ENCODE peak calls at places on chromosomes 6 and 20, in eight cellular contexts. One of them, this sample, is unnamed.

GRCh38 chr6:159985296-159985940 is 16.5 kb downstream of the IGF2R start:
- DNase-seq in fibroblast of lung: peak
- DNase-seq in cardiac muscle cell: peak
- DNase-seq in heart left ventricle: no peak
- DNase-seq in OCI-LY7: no peak
- DNase-seq in body of pancreas: no peak
- DNase-seq in choroid plexus epithelial cell: no peak
- DNase-seq in brain microvascular endothelial cell: no peak
- DNase-seq in this sample: no peak

GRCh38 chr20:16222859-16223411 is 350.3 kb downstream of the KIF16B start:
- DNase-seq in fibroblast of lung: no peak
- DNase-seq in cardiac muscle cell: no peak
- DNase-seq in heart left ventricle: no peak
- DNase-seq in OCI-LY7: no peak
- DNase-seq in body of pancreas: no peak
- DNase-seq in choroid plexus epithelial cell: no peak
- DNase-seq in brain microvascular endothelial cell: peak
- DNase-seq in this sample: no peak

GRCh38 chr6:25452027-25452426 is 172.9 kb downstream of the CARMIL1 start:
- DNase-seq in fibroblast of lung: no peak
- DNase-seq in cardiac muscle cell: no peak
- DNase-seq in heart left ventricle: no peak
- DNase-seq in OCI-LY7: no peak
- DNase-seq in body of pancreas: no peak
- DNase-seq in choroid plexus epithelial cell: no peak
- DNase-seq in brain microvascular endothelial cell: no peak
- DNase-seq in this sample: no peak

GRCh38 chr6:20599302-20600051 is 65.2 kb downstream of the CDKAL1 start:
- DNase-seq in fibroblast of lung: no peak
- DNase-seq in cardiac muscle cell: no peak
- DNase-seq in heart left ventricle: no peak
- DNase-seq in OCI-LY7: no peak
- DNase-seq in body of pancreas: no peak
- DNase-seq in choroid plexus epithelial cell: no peak
- DNase-seq in brain microvascular endothelial cell: no peak
- DNase-seq in this sample: no peak

GRCh38 chr20:35467339-35468224 is 12.2 kb downstream of the CEP250 start:
- DNase-seq in fibroblast of lung: peak
- DNase-seq in cardiac muscle cell: peak
- DNase-seq in heart left ventricle: no peak
- DNase-seq in OCI-LY7: no peak
- DNase-seq in body of pancreas: no peak
- DNase-seq in choroid plexus epithelial cell: peak
- DNase-seq in brain microvascular endothelial cell: peak
- DNase-seq in this sample: peak

GRCh38 chr20:33830371-33830770 is 19.2 kb downstream of the CHMP4B start:
- DNase-seq in fibroblast of lung: no peak
- DNase-seq in cardiac muscle cell: peak
- DNase-seq in heart left ventricle: no peak
- DNase-seq in OCI-LY7: no peak
- DNase-seq in body of pancreas: no peak
- DNase-seq in choroid plexus epithelial cell: peak
- DNase-seq in brain microvascular endothelial cell: no peak
- DNase-seq in this sample: no peak

GRCh38 chr20:45268531-45268930 is 14.2 kb upstream of the SLPI start:
- DNase-seq in fibroblast of lung: no peak
- DNase-seq in cardiac muscle cell: peak
- DNase-seq in heart left ventricle: no peak
- DNase-seq in OCI-LY7: no peak
- DNase-seq in body of pancreas: no peak
- DNase-seq in choroid plexus epithelial cell: no peak
- DNase-seq in brain microvascular endothelial cell: no peak
- DNase-seq in this sample: no peak

GRCh38 chr6:148513145-148514071 is 170.8 kb downstream of the SASH1 start:
- DNase-seq in fibroblast of lung: no peak
- DNase-seq in cardiac muscle cell: peak
- DNase-seq in heart left ventricle: peak
- DNase-seq in OCI-LY7: no peak
- DNase-seq in body of pancreas: no peak
- DNase-seq in choroid plexus epithelial cell: peak
- DNase-seq in brain microvascular endothelial cell: no peak
- DNase-seq in this sample: no peak

GRCh38 chr6:137728386-137729349 is 138.4 kb upstream of the TNFAIP3 start:
- DNase-seq in fibroblast of lung: peak
- DNase-seq in cardiac muscle cell: peak
- DNase-seq in heart left ventricle: peak
- DNase-seq in OCI-LY7: no peak
- DNase-seq in body of pancreas: no peak
- DNase-seq in choroid plexus epithelial cell: peak
- DNase-seq in brain microvascular endothelial cell: peak
- DNase-seq in this sample: peak

GRCh38 chr6:16464045-16464444 is 225.7 kb downstream of the GMPR start:
- DNase-seq in fibroblast of lung: no peak
- DNase-seq in cardiac muscle cell: no peak
- DNase-seq in heart left ventricle: no peak
- DNase-seq in OCI-LY7: no peak
- DNase-seq in body of pancreas: no peak
- DNase-seq in choroid plexus epithelial cell: no peak
- DNase-seq in brain microvascular endothelial cell: no peak
- DNase-seq in this sample: no peak

GRCh38 chr6:122620902-122621301 is 10.7 kb downstream of the PKIB start:
- DNase-seq in fibroblast of lung: peak
- DNase-seq in cardiac muscle cell: no peak
- DNase-seq in heart left ventricle: no peak
- DNase-seq in OCI-LY7: no peak
- DNase-seq in body of pancreas: no peak
- DNase-seq in choroid plexus epithelial cell: peak
- DNase-seq in brain microvascular endothelial cell: no peak
- DNase-seq in this sample: peak

GRCh38 chr6:37512400-37512958 is 12.8 kb upstream of the CCDC167 start:
- DNase-seq in fibroblast of lung: no peak
- DNase-seq in cardiac muscle cell: no peak
- DNase-seq in heart left ventricle: no peak
- DNase-seq in OCI-LY7: no peak
- DNase-seq in body of pancreas: no peak
- DNase-seq in choroid plexus epithelial cell: no peak
- DNase-seq in brain microvascular endothelial cell: no peak
- DNase-seq in this sample: no peak

DNA sequence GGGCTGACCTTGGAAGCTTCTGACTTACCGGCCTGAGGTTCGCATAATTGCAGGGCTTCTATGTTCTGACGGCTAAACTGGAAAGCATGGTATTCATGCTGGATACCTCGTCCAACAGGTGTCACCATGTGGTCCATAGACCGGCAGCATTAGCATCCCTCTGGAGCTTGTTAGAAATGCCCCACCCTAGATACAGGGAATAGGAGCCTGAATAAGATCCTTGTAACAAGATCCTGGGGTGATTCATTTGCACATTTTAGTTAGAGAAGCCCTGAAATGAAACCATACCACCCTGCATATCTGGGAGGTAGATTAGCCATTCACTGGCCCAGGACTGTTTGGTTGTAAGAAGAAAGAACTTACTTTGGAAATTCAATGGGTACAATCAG is 77.7 kb downstream of the TMEM170B start:
- DNase-seq in fibroblast of lung: peak
- DNase-seq in cardiac muscle cell: no peak
- DNase-seq in heart left ventricle: no peak
- DNase-seq in OCI-LY7: no peak
- DNase-seq in body of pancreas: no peak
- DNase-seq in choroid plexus epithelial cell: peak
- DNase-seq in brain microvascular endothelial cell: peak
- DNase-seq in this sample: peak
- H3K4me3 ChIP-seq in fibroblast of lung: no peak
- H3K4me3 ChIP-seq in cardiac muscle cell: no peak
- H3K4me3 ChIP-seq in heart left ventricle: no peak
- H3K4me3 ChIP-seq in OCI-LY7: no peak
- H3K4me3 ChIP-seq in body of pancreas: no peak
- H3K4me3 ChIP-seq in choroid plexus epithelial cell: no peak
- H3K4me3 ChIP-seq in brain microvascular endothelial cell: no peak
- H3K4me3 ChIP-seq in this sample: no peak

GRCh38 chr6:45009547-45009946 is 318.6 kb upstream of the RUNX2 start:
- DNase-seq in fibroblast of lung: no peak
- DNase-seq in cardiac muscle cell: no peak
- DNase-seq in heart left ventricle: no peak
- DNase-seq in OCI-LY7: no peak
- DNase-seq in body of pancreas: no peak
- DNase-seq in choroid plexus epithelial cell: no peak
- DNase-seq in brain microvascular endothelial cell: no peak
- DNase-seq in this sample: no peak
- TF ChIP-seq CTCF in fibroblast of lung: no peak
- TF ChIP-seq CTCF in cardiac muscle cell: no peak
- TF ChIP-seq CTCF in heart left ventricle: no peak
- TF ChIP-seq CTCF in OCI-LY7: no peak
- TF ChIP-seq CTCF in body of pancreas: no peak
- TF ChIP-seq CTCF in choroid plexus epithelial cell: no peak
- TF ChIP-seq CTCF in brain microvascular endothelial cell: no peak
- TF ChIP-seq CTCF in this sample: no peak

DNA sequence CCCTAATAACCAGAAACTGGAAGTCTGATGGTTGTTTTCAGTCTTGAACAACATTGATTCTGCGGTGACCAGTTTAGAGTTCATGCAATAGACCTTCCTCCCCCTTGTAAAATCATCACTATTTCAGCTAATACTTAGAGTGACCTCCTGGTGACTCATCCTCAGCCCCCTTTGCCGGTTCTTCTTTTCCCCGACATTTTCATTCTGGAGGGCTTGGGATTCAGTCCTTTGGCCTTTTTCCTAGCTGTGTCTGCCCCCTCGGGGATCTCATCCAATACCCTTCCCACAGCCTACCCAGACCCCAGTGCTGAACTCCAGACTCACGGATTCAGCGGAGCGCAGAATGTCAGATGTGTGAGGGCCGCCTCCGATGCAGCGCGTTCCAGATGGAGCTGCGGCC is 7.5 kb upstream of the BHLHE23 start:
- DNase-seq in fibroblast of lung: no peak
- DNase-seq in cardiac muscle cell: no peak
- DNase-seq in heart left ventricle: no peak
- DNase-seq in OCI-LY7: no peak
- DNase-seq in body of pancreas: no peak
- DNase-seq in choroid plexus epithelial cell: no peak
- DNase-seq in brain microvascular endothelial cell: no peak
- DNase-seq in this sample: no peak
- H3K4me3 ChIP-seq in fibroblast of lung: no peak
- H3K4me3 ChIP-seq in cardiac muscle cell: no peak
- H3K4me3 ChIP-seq in heart left ventricle: no peak
- H3K4me3 ChIP-seq in OCI-LY7: no peak
- H3K4me3 ChIP-seq in body of pancreas: no peak
- H3K4me3 ChIP-seq in choroid plexus epithelial cell: no peak
- H3K4me3 ChIP-seq in brain microvascular endothelial cell: no peak
- H3K4me3 ChIP-seq in this sample: no peak

GRCh38 chr6:3068329-3069223 is at the start of gene RIPK1:
- DNase-seq in fibroblast of lung: peak
- DNase-seq in cardiac muscle cell: peak
- DNase-seq in heart left ventricle: peak
- DNase-seq in OCI-LY7: peak
- DNase-seq in body of pancreas: peak
- DNase-seq in choroid plexus epithelial cell: peak
- DNase-seq in brain microvascular endothelial cell: peak
- DNase-seq in this sample: peak
- TF ChIP-seq CTCF in fibroblast of lung: peak
- TF ChIP-seq CTCF in cardiac muscle cell: peak
- TF ChIP-seq CTCF in heart left ventricle: peak
- TF ChIP-seq CTCF in OCI-LY7: peak
- TF ChIP-seq CTCF in body of pancreas: peak
- TF ChIP-seq CTCF in choroid plexus epithelial cell: peak
- TF ChIP-seq CTCF in brain microvascular endothelial cell: peak
- TF ChIP-seq CTCF in this sample: peak

This sample was measured in astrocyte of the spinal cord.